ENCODE peak calls at places on chromosomes 2 and 18, in nine cellular contexts. K is CD4-positive, alpha-beta memory T cell; R is mesenchymal stem cell; Q is right cardiac atrium; N is A549; H is fibroblast of lung; X is H9; D is Panc1; E is HepG2. U is an unnamed sample.

GRCh38 chr2:158969717-158970521 is 1.5 kb downstream of the TANC1 start:
- DNase-seq in K (no peak), R (peak; percentile 53), Q (peak; percentile 73), N (peak; percentile 30), H (peak; percentile 29), X (peak; percentile 53), D (no peak), E (no peak), U (peak; percentile 25)

GRCh38 chr2:174971868-174972781 is 33.1 kb downstream of the CHN1 start:
- DNase-seq in K (no peak), R (peak; percentile 53), Q (no peak), N (peak; percentile 76), H (peak; percentile 40), X (no peak), D (peak; percentile 25), E (no peak), U (peak; percentile 89)

GRCh38 chr2:238820909-238821308 is 27.0 kb upstream of the TWIST2 start:
- DNase-seq in K (no peak), R (peak; percentile 33), Q (no peak), N (no peak), H (no peak), X (no peak), D (no peak), E (no peak), U (peak; percentile 46)

GRCh38 chr18:56522826-56523225 is 115.6 kb downstream of the TXNL1 start:
- DNase-seq in K (no peak), R (no peak), Q (no peak), N (no peak), H (no peak), X (no peak), D (no peak), E (no peak), U (peak; percentile 63)

GRCh38 chr2:142980246-142981068 is 103.0 kb downstream of the KYNU start:
- DNase-seq in K (no peak), R (peak; percentile 44), Q (no peak), N (peak; percentile 57), H (peak; percentile 75), X (no peak), D (no peak), E (peak; percentile 49), U (peak; percentile 14)

GRCh38 chr18:4017479-4017878 is 437.6 kb downstream of the DLGAP1 start:
- DNase-seq in K (no peak), R (peak; percentile 3), Q (no peak), N (peak; percentile 54), H (peak; percentile 14), X (peak; percentile 65), D (no peak), E (no peak), U (no peak)

GRCh38 chr18:11324510-11324909 is 175.1 kb upstream of the PIEZO2 start:
- DNase-seq in K (no peak), R (peak; percentile 34), Q (no peak), N (no peak), H (peak; percentile 58), X (no peak), D (no peak), E (no peak), U (no peak)

GRCh38 chr2:43106767-43107527 is 119.5 kb downstream of the ZFP36L2 start:
- DNase-seq in K (no peak), R (no peak), Q (peak; percentile 66), N (no peak), H (peak; percentile 18), X (no peak), D (no peak), E (no peak), U (no peak)

GRCh38 chr2:76323381-76323780 is 612.7 kb upstream of the GCFC2 start:
- DNase-seq in K (no peak), R (no peak), Q (no peak), N (no peak), H (no peak), X (no peak), D (no peak), E (no peak), U (no peak)

GRCh38 chr2:205405752-205406151 is 276.5 kb upstream of the NRP2 start:
- DNase-seq in K (no peak), R (peak; percentile 26), Q (no peak), N (no peak), H (peak; percentile 90), X (no peak), D (no peak), E (no peak), U (peak; percentile 92)

GRCh38 chr2:17479875-17480274 is 38.4 kb downstream of the RAD51AP2 start:
- DNase-seq in K (no peak), R (peak; percentile 34), Q (no peak), N (no peak), H (peak; percentile 73), X (no peak), D (no peak), E (peak; percentile 96), U (peak; percentile 81)

GRCh38 chr2:23452853-23453420 is 68.0 kb downstream of the KLHL29 start:
- DNase-seq in K (peak; percentile 41), R (peak; percentile 74), Q (no peak), N (no peak), H (peak; percentile 21), X (no peak), D (no peak), E (no peak), U (peak; percentile 72)

GRCh38 chr2:203786912-203787311 is 80.5 kb downstream of the CD28 start:
- DNase-seq in K (no peak), R (no peak), Q (no peak), N (no peak), H (peak; percentile 74), X (no peak), D (no peak), E (peak; percentile 41), U (no peak)

GRCh38 chr2:37370666-37371065 is 26.2 kb downstream of the QPCT start:
- DNase-seq in K (no peak), R (no peak), Q (no peak), N (no peak), H (no peak), X (no peak), D (no peak), E (no peak), U (peak; percentile 41)

GRCh38 chr18:44537521-44537920 is 143.2 kb upstream of the SETBP1 start:
- DNase-seq in K (no peak), R (peak; percentile 74), Q (no peak), N (peak; percentile 41), H (peak; percentile 66), X (no peak), D (no peak), E (no peak), U (peak; percentile 87)

GRCh38 chr2:172551266-172551665 is 4.6 kb upstream of the PDK1 start:
- DNase-seq in K (no peak), R (no peak), Q (no peak), N (no peak), H (peak; percentile 68), X (no peak), D (no peak), E (no peak), U (no peak)

GRCh38 chr2:172554352-172555271 is 1.3 kb upstream of the PDK1 start:
- DNase-seq in K (no peak), R (no peak), Q (peak; percentile 55), N (no peak), H (no peak), X (no peak), D (no peak), E (no peak), U (no peak)

GRCh38 chr2:172552547-172553291 is 3.2 kb upstream of the PDK1 start:
- DNase-seq in K (no peak), R (peak; percentile 80), Q (no peak), N (peak; percentile 19), H (peak; percentile 90), X (no peak), D (no peak), E (no peak), U (peak; percentile 95)

GRCh38 chr2:172549131-172549530 is 6.8 kb upstream of the PDK1 start:
- DNase-seq in K (no peak), R (no peak), Q (no peak), N (no peak), H (no peak), X (no peak), D (no peak), E (no peak), U (no peak)

DNA sequence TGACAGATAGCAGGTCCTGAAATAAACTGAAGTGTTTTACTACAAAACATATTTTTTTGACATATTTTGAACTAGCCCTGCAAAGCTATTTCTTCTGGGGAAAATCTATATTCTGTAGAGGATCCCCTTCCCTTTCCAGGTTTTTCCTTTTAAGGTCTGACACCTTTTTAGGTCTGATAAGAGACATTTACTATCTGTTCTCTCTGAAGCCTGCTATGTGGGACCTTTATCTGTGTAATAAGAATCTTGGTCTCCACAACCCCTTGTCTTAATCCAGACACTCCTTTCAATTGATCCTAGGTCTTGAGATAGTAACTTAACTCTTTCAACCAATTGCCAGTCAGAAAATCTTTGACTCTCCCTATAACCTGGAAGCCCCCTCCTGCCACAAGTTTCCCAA is 5.5 kb upstream of the PDK1 start:
- DNase-seq in K (no peak), R (no peak), Q (no peak), N (no peak), H (no peak), X (no peak), D (no peak), E (no peak), U (no peak)
- H3K9me3 ChIP-seq in K (no peaks in the 10 kb centered on the region), R (no peaks in the 10 kb centered on the region), Q (no peaks in the 10 kb centered on the region), N (no peaks in the 10 kb centered on the region), H (no peaks in the 10 kb centered on the region), X (peaks cover 16% of the 10 kb centered on the region), D (peaks cover under 1% of the 10 kb centered on the region), E (no peaks in the 10 kb centered on the region), U (peaks cover 9% of the 10 kb centered on the region)

DNA sequence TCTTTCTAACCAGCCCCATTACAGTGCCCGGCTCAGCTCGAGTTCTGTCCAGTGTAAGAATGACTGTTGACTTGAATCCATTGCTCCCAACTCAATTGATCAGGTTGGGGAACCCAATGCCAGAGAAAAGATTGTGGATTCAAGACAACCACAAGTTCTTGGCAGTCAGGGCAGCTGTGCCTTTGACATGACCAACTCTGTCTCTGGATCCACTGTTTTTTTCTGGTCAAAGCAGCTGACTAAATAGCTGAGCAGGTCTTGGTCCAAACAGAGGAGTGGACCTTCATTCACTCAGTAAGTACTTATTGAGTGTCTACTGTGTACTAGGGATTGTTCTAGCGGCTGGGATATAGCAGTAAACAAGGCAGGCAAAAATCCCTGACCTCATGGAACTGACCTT is 6.3 kb upstream of the ATOH8 start:
- DNase-seq in K (no peak), R (no peak), Q (no peak), N (no peak), H (no peak), X (no peak), D (no peak), E (no peak), U (no peak)
- H3K4me1 ChIP-seq in K (no peaks in the 10 kb centered on the region), R (peaks cover 41% of the 10 kb centered on the region), Q (peaks cover 56% of the 10 kb centered on the region), N (peaks cover 64% of the 10 kb centered on the region), H (peaks cover 38% of the 10 kb centered on the region), X (no peaks in the 10 kb centered on the region), D (peaks cover 25% of the 10 kb centered on the region), E (peaks cover 17% of the 10 kb centered on the region), U (peaks cover 32% of the 10 kb centered on the region)

DNA sequence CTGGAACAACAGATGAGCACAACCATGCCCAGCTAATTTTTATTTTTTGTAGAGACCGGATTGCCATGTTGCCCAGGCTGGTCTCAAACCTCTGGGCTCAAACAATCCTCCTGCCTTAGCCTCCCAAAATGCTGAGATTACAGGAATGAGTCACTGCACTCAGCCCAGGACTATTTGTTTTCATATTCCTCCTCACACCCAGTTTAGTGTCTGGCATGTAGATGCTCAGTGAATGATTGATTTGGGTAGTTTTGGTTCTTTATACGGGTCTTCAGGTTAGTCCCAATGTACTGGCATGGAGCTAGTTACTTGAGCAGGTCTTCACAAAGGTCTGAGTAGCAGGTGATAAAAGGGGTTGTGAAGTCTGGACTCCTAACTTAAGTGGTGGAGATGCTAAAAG is 6.2 kb downstream of the EIF2B4 start:
- DNase-seq in K (no peak), R (no peak), Q (no peak), N (no peak), H (no peak), X (no peak), D (no peak), E (no peak), U (no peak)
- H3K9me3 ChIP-seq in K (no peaks in the 10 kb centered on the region), R (no peaks in the 10 kb centered on the region), Q (no peaks in the 10 kb centered on the region), N (no peaks in the 10 kb centered on the region), H (no peaks in the 10 kb centered on the region), X (no peaks in the 10 kb centered on the region), D (no peaks in the 10 kb centered on the region), E (no peaks in the 10 kb centered on the region), U (no peaks in the 10 kb centered on the region)

GRCh38 chr2:120317916-120318315 is 28.0 kb upstream of the INHBB start:
- DNase-seq in K (no peak), R (no peak), Q (no peak), N (no peak), H (no peak), X (no peak), D (no peak), E (no peak), U (no peak)
- H3K4me1 ChIP-seq in K (peaks cover 15% of the 10 kb centered on the region), R (peaks cover under 1% of the 10 kb centered on the region), Q (no peaks in the 10 kb centered on the region), N (peaks cover 3% of the 10 kb centered on the region), H (no peaks in the 10 kb centered on the region), X (no peaks in the 10 kb centered on the region), D (no peaks in the 10 kb centered on the region), E (peaks cover 25% of the 10 kb centered on the region), U (peaks cover 1% of the 10 kb centered on the region)